ENCODE peak calls at places on chromosomes 7 and 10, in seven cellular contexts. Y is IMR-90, W is lower leg skin, S is RWPE1, I is frontal cortex, F is iPS DF 19.7, T is HFF-Myc. C is an unnamed sample.

GRCh38 chr7:137343483-137343841 is at the start of gene PTN:
- DNase-seq in Y (peak; percentile 79), W (peak; percentile 86), S (peak; percentile 2), I (peak; percentile 23), F (no peak), T (peak; percentile 37), C (peak; percentile 31)

GRCh38 chr10:124557648-124558338 is 96.2 kb downstream of the LHPP start:
- DNase-seq in Y (no peak), W (no peak), S (no peak), I (no peak), F (no peak), T (no peak), C (no peak)

GRCh38 chr7:151752816-151753600 is 123.9 kb downstream of the PRKAG2 start:
- DNase-seq in Y (peak; percentile 64), W (peak; percentile 80), S (no peak), I (no peak), F (no peak), T (no peak), C (no peak)

GRCh38 chr10:29600821-29601220 is 34.0 kb downstream of the SVIL start:
- DNase-seq in Y (no peak), W (peak; percentile 48), S (no peak), I (no peak), F (no peak), T (no peak), C (no peak)

GRCh38 chr7:136336932-136337331 is 359.8 kb upstream of the MTPN start:
- DNase-seq in Y (no peak), W (no peak), S (no peak), I (no peak), F (no peak), T (no peak), C (no peak)

GRCh38 chr7:135558337-135558767 is 635 bp downstream of the NUP205 start:
- DNase-seq in Y (peak; percentile 40), W (peak; percentile 88), S (peak; percentile 66), I (peak; percentile 68), F (no peak), T (peak; percentile 33), C (no peak)

GRCh38 chr7:21192662-21193061 is 235.2 kb upstream of the SP4 start:
- DNase-seq in Y (no peak), W (no peak), S (no peak), I (no peak), F (no peak), T (no peak), C (no peak)

GRCh38 chr10:88152720-88153119 is 289.3 kb downstream of the PTEN start:
- DNase-seq in Y (peak; percentile 97), W (peak; percentile 86), S (peak; percentile 90), I (no peak), F (no peak), T (peak; percentile 100), C (no peak)

GRCh38 chr7:11858668-11859302 is 26.8 kb upstream of the THSD7A start:
- DNase-seq in Y (no peak), W (no peak), S (no peak), I (no peak), F (no peak), T (no peak), C (no peak)

GRCh38 chr10:61606971-61607907 is 55.5 kb upstream of the CABCOCO1 start:
- DNase-seq in Y (no peak), W (no peak), S (peak; percentile 28), I (no peak), F (no peak), T (no peak), C (no peak)

GRCh38 chr10:117005454-117006055 is 568 bp upstream of the SHTN1 start:
- DNase-seq in Y (no peak), W (no peak), S (peak; percentile 16), I (peak; percentile 46), F (no peak), T (no peak), C (no peak)